ENCODE peak calls at places on chromosomes 5 and 9, in six cellular contexts. J, O, G, L, B and E are unnamed samples.

GRCh38 chr5:90598300-90598699 is 39.7 kb downstream of the ADGRV1 start:
- DNase-seq in J (no peak), O (peak; percentile 25), G (no peak), L (no peak), B (no peak), E (no peak)

GRCh38 chr9:137680445-137681358 is 61.9 kb downstream of the EHMT1 start:
- DNase-seq in J (peak; percentile 76), O (no peak), G (no peak), L (no peak), B (no peak), E (no peak)

GRCh38 chr5:145718956-145719355 is 116.2 kb downstream of the PRELID2 start:
- DNase-seq in J (no peak), O (peak; percentile 66), G (peak; percentile 4), L (no peak), B (no peak), E (no peak)

GRCh38 chr9:13942695-13943094 is 371.2 kb downstream of the NFIB start:
- DNase-seq in J (no peak), O (no peak), G (no peak), L (no peak), B (no peak), E (no peak)

GRCh38 chr9:96014078-96014477 is 138.6 kb downstream of the ERCC6L2 start:
- DNase-seq in J (peak; percentile 82), O (no peak), G (no peak), L (no peak), B (no peak), E (no peak)

GRCh38 chr5:68012429-68012828 is 203.1 kb upstream of the PIK3R1 start:
- DNase-seq in J (no peak), O (no peak), G (no peak), L (no peak), B (no peak), E (no peak)

GRCh38 chr5:157900644-157901043 is 41.7 kb upstream of the CLINT1 start:
- DNase-seq in J (no peak), O (peak; percentile 25), G (no peak), L (no peak), B (no peak), E (no peak)

GRCh38 chr5:129361441-129362025 is 98.6 kb upstream of the ADAMTS19 start:
- DNase-seq in J (no peak), O (peak; percentile 72), G (peak; percentile 15), L (no peak), B (no peak), E (no peak)

GRCh38 chr5:87912419-87912818 is 356.2 kb downstream of the TMEM161B start:
- DNase-seq in J (no peak), O (no peak), G (no peak), L (no peak), B (no peak), E (no peak)

GRCh38 chr5:80960531-80961375 is 590 bp downstream of the RASGRF2 start:
- DNase-seq in J (peak; percentile 80), O (peak; percentile 58), G (no peak), L (no peak), B (no peak), E (peak; percentile 83)

GRCh38 chr9:107492381-107492780 is 2.8 kb upstream of the KLF4 start:
- DNase-seq in J (no peak), O (no peak), G (no peak), L (no peak), B (no peak), E (no peak)

GRCh38 chr5:1429501-1429900 is 15.7 kb downstream of the SLC6A3 start:
- DNase-seq in J (peak; percentile 42), O (no peak), G (no peak), L (peak; percentile 44), B (peak; percentile 52), E (no peak)

GRCh38 chr5:135239461-135240282 is 159.4 kb downstream of the MACROH2A1 start:
- DNase-seq in J (peak; percentile 63), O (no peak), G (no peak), L (peak; percentile 7), B (peak; percentile 34), E (no peak)

DNA sequence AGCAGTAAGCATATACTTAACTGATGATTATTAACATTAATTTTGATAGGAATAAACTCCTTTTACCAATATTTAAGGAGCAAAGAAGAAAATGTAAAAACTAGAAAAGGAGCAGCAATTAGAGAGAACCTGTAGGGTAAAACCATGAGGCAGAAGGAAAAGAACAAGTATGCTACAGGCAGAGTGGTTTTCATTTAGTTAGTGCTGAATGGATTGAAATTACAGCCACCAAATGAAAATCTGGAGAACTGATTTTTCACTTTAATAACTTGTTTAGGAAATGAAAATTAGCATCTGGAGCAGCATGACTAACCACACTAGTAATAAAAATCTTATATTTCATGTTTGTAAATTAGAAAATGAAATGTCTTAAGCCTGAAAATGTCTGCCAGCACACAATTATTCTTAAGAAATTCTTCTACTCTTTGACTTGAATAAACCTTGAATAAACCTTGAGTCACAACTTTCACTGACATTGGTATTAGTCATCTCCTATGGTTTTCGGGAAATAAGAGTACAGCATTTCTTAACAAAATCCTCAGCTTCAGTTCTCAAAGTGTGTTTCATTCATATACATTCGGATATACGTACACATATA is 1504.9 kb upstream of the C9orf72 start:
- DNase-seq in J (no peak), O (no peak), G (no peak), L (no peak), B (no peak), E (no peak)
- TF ChIP-seq POLR2AphosphoS5 in J (no peak), O (no peak), G (no peak), L (no peak), B (no peak), E (peak; percentile 36)

DNA sequence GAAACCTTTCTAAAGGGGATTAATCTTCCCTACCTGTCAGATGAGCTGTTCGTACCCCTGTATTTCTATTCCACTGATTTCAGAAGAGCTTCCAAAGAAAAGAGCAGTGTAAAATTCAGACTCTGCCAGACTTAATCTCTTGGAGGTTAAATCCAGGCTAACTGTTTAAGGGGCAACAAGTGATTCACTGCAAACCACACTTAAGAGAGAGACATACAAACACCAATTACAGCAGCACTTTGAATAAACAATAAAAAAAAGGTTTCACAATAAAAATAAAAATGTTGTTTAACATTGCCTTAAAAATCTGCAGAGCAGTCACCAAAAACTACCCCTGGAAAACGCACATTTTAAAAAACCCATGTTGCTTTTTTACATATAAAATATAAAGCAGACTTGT is 3.2 kb downstream of the ROR2 start:
- DNase-seq in J (no peak), O (no peak), G (no peak), L (no peak), B (no peak), E (no peak)
- TF ChIP-seq POLR2AphosphoS5 in J (no peak), O (no peak), G (no peak), L (no peak), B (no peak), E (no peak)

GRCh38 chr5:149584106-149584505 is 2.8 kb downstream of the ARHGEF37 start:
- DNase-seq in J (no peak), O (no peak), G (no peak), L (no peak), B (no peak), E (no peak)
- TF ChIP-seq POLR2AphosphoS5 in J (no peak), O (no peak), G (no peak), L (no peak), B (no peak), E (no peak)

GRCh38 chr5:100900796-100901731 is 2.0 kb downstream of the ST8SIA4 start:
- DNase-seq in J (peak; percentile 97), O (peak; percentile 88), G (no peak), L (peak; percentile 70), B (peak; percentile 53), E (no peak)
- TF ChIP-seq POLR2AphosphoS5 in J (peak; percentile 93), O (no peak), G (no peak), L (no peak), B (no peak), E (no peak)

GRCh38 chr5:116536279-116537161 is 38.1 kb downstream of the SEMA6A start:
- DNase-seq in J (no peak), O (no peak), G (no peak), L (no peak), B (no peak), E (no peak)
- TF ChIP-seq POLR2AphosphoS5 in J (no peak), O (no peak), G (no peak), L (no peak), B (no peak), E (no peak)

GRCh38 chr9:121727295-121728028 is 76.0 kb downstream of the DAB2IP start:
- DNase-seq in J (no peak), O (no peak), G (no peak), L (peak; percentile 58), B (no peak), E (no peak)

GRCh38 chr9:121721770-121722169 is 70.3 kb downstream of the DAB2IP start:
- DNase-seq in J (no peak), O (no peak), G (no peak), L (no peak), B (no peak), E (no peak)

GRCh38 chr9:121728916-121729315 is 77.5 kb downstream of the DAB2IP start:
- DNase-seq in J (no peak), O (no peak), G (no peak), L (no peak), B (no peak), E (no peak)

GRCh38 chr9:121720992-121721350 is 69.5 kb downstream of the DAB2IP start:
- DNase-seq in J (no peak), O (peak; percentile 56), G (no peak), L (no peak), B (no peak), E (no peak)

GRCh38 chr9:121725008-121725795 is 73.8 kb downstream of the DAB2IP start:
- DNase-seq in J (no peak), O (no peak), G (no peak), L (peak; percentile 90), B (peak; percentile 90), E (no peak)
- TF ChIP-seq POLR2AphosphoS5 in J (peak; percentile 67), O (no peak), G (no peak), L (peak; percentile 93), B (peak; percentile 99), E (no peak)

GRCh38 chr9:37752646-37753488 is 738 bp upstream of the TRMT10B start:
- DNase-seq in J (no peak), O (no peak), G (no peak), L (no peak), B (no peak), E (no peak)

GRCh38 chr9:37751186-37751585 is 2.4 kb upstream of the TRMT10B start:
- DNase-seq in J (no peak), O (no peak), G (no peak), L (no peak), B (no peak), E (no peak)

GRCh38 chr9:37749129-37749528 is 4.5 kb upstream of the TRMT10B start:
- DNase-seq in J (no peak), O (no peak), G (no peak), L (no peak), B (no peak), E (no peak)

GRCh38 chr9:37758747-37759146 is 5.1 kb downstream of the TRMT10B start:
- DNase-seq in J (no peak), O (no peak), G (no peak), L (no peak), B (no peak), E (no peak)

DNA sequence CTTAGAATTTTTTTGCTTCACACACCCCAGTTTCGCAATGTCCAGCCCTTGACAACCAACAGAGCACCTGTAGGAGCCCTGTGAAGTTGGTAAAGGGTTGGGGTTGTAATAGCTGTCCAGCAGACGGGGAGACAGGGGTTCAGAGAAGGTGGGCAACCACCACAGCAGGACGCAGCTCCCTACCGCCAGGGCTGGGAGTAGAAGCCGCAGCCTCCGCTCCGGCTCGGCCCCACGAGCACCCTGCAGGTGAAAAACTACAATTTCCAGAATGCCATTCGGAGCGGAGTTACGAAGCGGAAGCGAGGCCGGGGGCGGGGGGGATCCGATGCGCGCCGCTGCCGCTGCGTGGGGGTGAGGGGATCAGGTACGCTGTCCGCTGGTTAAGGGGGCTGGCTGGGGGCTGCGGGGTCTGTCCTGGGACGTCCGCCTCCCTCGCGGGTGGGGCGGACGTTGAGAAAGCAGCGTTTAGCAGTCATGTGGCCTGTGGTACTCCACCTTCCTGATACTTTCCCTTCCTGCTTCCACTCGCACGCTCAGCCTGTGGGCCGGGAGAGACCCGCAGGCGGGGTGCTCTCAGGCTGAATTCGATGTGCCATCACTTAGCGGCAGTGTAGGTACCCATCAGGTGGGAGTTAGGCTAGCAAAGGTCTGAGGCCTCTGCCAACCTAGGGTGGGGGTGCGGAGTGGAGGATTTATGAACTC is at the start of gene TRMT10B:
- DNase-seq in J (peak; percentile 91), O (peak; percentile 93), G (peak; percentile 39), L (peak; percentile 62), B (no peak), E (peak; percentile 93)
- TF ChIP-seq POLR2AphosphoS5 in J (peak; percentile 74), O (peak; percentile 77), G (peak; percentile 83), L (no peak), B (no peak), E (peak; percentile 75)